ENCODE peak calls at places on chromosomes 7 and 10, in four cellular contexts. One of them, this sample, is unnamed. For H3K27me3, the result is how much of the 10 kb centered on the place peaks cover.

GRCh38 chr10:26697922-26698608 is 564 bp downstream of the PDSS1 start:
- DNase-seq in ascending aorta: no peak
- DNase-seq in upper lobe of right lung: no peak
- DNase-seq in endothelial cell of umbilical vein: peak
- DNase-seq in this sample: no peak

GRCh38 chr10:77531441-77532001 is 106.1 kb downstream of the KCNMA1 start:
- DNase-seq in ascending aorta: peak
- DNase-seq in upper lobe of right lung: no peak
- DNase-seq in endothelial cell of umbilical vein: peak
- DNase-seq in this sample: no peak

GRCh38 chr10:76432274-76433012 is 1001.0 kb downstream of the LRMDA start:
- DNase-seq in ascending aorta: peak
- DNase-seq in upper lobe of right lung: no peak
- DNase-seq in endothelial cell of umbilical vein: no peak
- DNase-seq in this sample: no peak

GRCh38 chr10:81564143-81564542 is 310.9 kb upstream of the NRG3 start:
- DNase-seq in ascending aorta: no peak
- DNase-seq in upper lobe of right lung: no peak
- DNase-seq in endothelial cell of umbilical vein: no peak
- DNase-seq in this sample: no peak

GRCh38 chr7:29239638-29240037 is 45.1 kb downstream of the CHN2 start:
- DNase-seq in ascending aorta: no peak
- DNase-seq in upper lobe of right lung: no peak
- DNase-seq in endothelial cell of umbilical vein: no peak
- DNase-seq in this sample: no peak

GRCh38 chr7:94440460-94441039 is 45.9 kb downstream of the COL1A2 start:
- DNase-seq in ascending aorta: no peak
- DNase-seq in upper lobe of right lung: no peak
- DNase-seq in endothelial cell of umbilical vein: no peak
- DNase-seq in this sample: no peak

GRCh38 chr10:97222346-97222961 is 36.7 kb upstream of the SLIT1 start:
- DNase-seq in ascending aorta: no peak
- DNase-seq in upper lobe of right lung: no peak
- DNase-seq in endothelial cell of umbilical vein: no peak
- DNase-seq in this sample: no peak

GRCh38 chr7:91079491-91079890 is 184.7 kb upstream of the FZD1 start:
- DNase-seq in ascending aorta: no peak
- DNase-seq in upper lobe of right lung: no peak
- DNase-seq in endothelial cell of umbilical vein: no peak
- DNase-seq in this sample: no peak

GRCh38 chr7:103718482-103719415 is 270.7 kb downstream of the RELN start:
- DNase-seq in ascending aorta: no peak
- DNase-seq in upper lobe of right lung: no peak
- DNase-seq in endothelial cell of umbilical vein: peak
- DNase-seq in this sample: no peak

GRCh38 chr10:5975641-5976473 is 1.5 kb downstream of the IL15RA start:
- DNase-seq in ascending aorta: peak
- DNase-seq in upper lobe of right lung: no peak
- DNase-seq in endothelial cell of umbilical vein: peak
- DNase-seq in this sample: peak

GRCh38 chr7:77699056-77699455 is 2.8 kb downstream of the RSBN1L start:
- DNase-seq in ascending aorta: no peak
- DNase-seq in upper lobe of right lung: no peak
- DNase-seq in endothelial cell of umbilical vein: peak
- DNase-seq in this sample: no peak

GRCh38 chr7:151435103-151435916 is 4.6 kb downstream of the CRYGN start:
- DNase-seq in ascending aorta: no peak
- DNase-seq in upper lobe of right lung: peak
- DNase-seq in endothelial cell of umbilical vein: no peak
- DNase-seq in this sample: no peak

GRCh38 chr10:71406878-71407277 is 10.2 kb downstream of the CDH23 start:
- DNase-seq in ascending aorta: no peak
- DNase-seq in upper lobe of right lung: no peak
- DNase-seq in endothelial cell of umbilical vein: no peak
- DNase-seq in this sample: no peak

GRCh38 chr7:11237742-11238141 is 264.1 kb downstream of the PHF14 start:
- DNase-seq in ascending aorta: no peak
- DNase-seq in upper lobe of right lung: no peak
- DNase-seq in endothelial cell of umbilical vein: no peak
- DNase-seq in this sample: no peak

GRCh38 chr7:138186951-138187351 is 110.7 kb downstream of the AKR1D1 start:
- DNase-seq in ascending aorta: no peak
- DNase-seq in upper lobe of right lung: no peak
- DNase-seq in endothelial cell of umbilical vein: peak
- DNase-seq in this sample: no peak

GRCh38 chr10:111998728-111999127 is 184.8 kb downstream of the GPAM start:
- DNase-seq in ascending aorta: no peak
- DNase-seq in upper lobe of right lung: no peak
- DNase-seq in endothelial cell of umbilical vein: no peak
- DNase-seq in this sample: no peak

GRCh38 chr10:128008521-128009250 is 101.8 kb downstream of the PTPRE start:
- DNase-seq in ascending aorta: no peak
- DNase-seq in upper lobe of right lung: peak
- DNase-seq in endothelial cell of umbilical vein: no peak
- DNase-seq in this sample: no peak

GRCh38 chr10:112389147-112389822 is 15.4 kb downstream of the ACSL5 start:
- DNase-seq in ascending aorta: no peak
- DNase-seq in upper lobe of right lung: no peak
- DNase-seq in endothelial cell of umbilical vein: peak
- DNase-seq in this sample: no peak

GRCh38 chr7:30472771-30473392 is 5.7 kb downstream of the NOD1 start:
- DNase-seq in ascending aorta: peak
- DNase-seq in upper lobe of right lung: no peak
- DNase-seq in endothelial cell of umbilical vein: peak
- DNase-seq in this sample: no peak

GRCh38 chr7:91718071-91718470 is 162.4 kb downstream of the MTERF1 start:
- DNase-seq in ascending aorta: no peak
- DNase-seq in upper lobe of right lung: no peak
- DNase-seq in endothelial cell of umbilical vein: no peak
- DNase-seq in this sample: no peak

GRCh38 chr10:105952153-105952552 is 1212.4 kb downstream of the SORCS1 start:
- DNase-seq in ascending aorta: no peak
- DNase-seq in upper lobe of right lung: no peak
- DNase-seq in endothelial cell of umbilical vein: no peak
- DNase-seq in this sample: no peak

GRCh38 chr7:50864694-50865093 is 82.0 kb upstream of the GRB10 start:
- DNase-seq in ascending aorta: no peak
- DNase-seq in upper lobe of right lung: no peak
- DNase-seq in endothelial cell of umbilical vein: no peak
- DNase-seq in this sample: no peak

GRCh38 chr10:107727762-107728317 is 563.3 kb upstream of the SORCS1 start:
- DNase-seq in ascending aorta: no peak
- DNase-seq in upper lobe of right lung: no peak
- DNase-seq in endothelial cell of umbilical vein: no peak
- DNase-seq in this sample: no peak

GRCh38 chr7:23472974-23473847 is 2.9 kb upstream of the IGF2BP3 start:
- DNase-seq in ascending aorta: no peak
- DNase-seq in upper lobe of right lung: no peak
- DNase-seq in endothelial cell of umbilical vein: peak
- DNase-seq in this sample: no peak

GRCh38 chr7:155993420-155994252 is 181.4 kb upstream of the SHH start:
- DNase-seq in ascending aorta: no peak
- DNase-seq in upper lobe of right lung: peak
- DNase-seq in endothelial cell of umbilical vein: no peak
- DNase-seq in this sample: no peak

GRCh38 chr7:90738249-90738648 is 142.1 kb downstream of the CDK14 start:
- DNase-seq in ascending aorta: no peak
- DNase-seq in upper lobe of right lung: no peak
- DNase-seq in endothelial cell of umbilical vein: no peak
- DNase-seq in this sample: no peak

GRCh38 chr7:19558527-19558926 is 150.3 kb downstream of the POLR1F start:
- DNase-seq in ascending aorta: no peak
- DNase-seq in upper lobe of right lung: no peak
- DNase-seq in endothelial cell of umbilical vein: no peak
- DNase-seq in this sample: no peak

GRCh38 chr7:916291-916941 is 38.1 kb downstream of the ADAP1 start:
- DNase-seq in ascending aorta: peak
- DNase-seq in upper lobe of right lung: peak
- DNase-seq in endothelial cell of umbilical vein: no peak
- DNase-seq in this sample: no peak

GRCh38 chr7:94311545-94311944 is 83.2 kb upstream of the COL1A2 start:
- DNase-seq in ascending aorta: no peak
- DNase-seq in upper lobe of right lung: no peak
- DNase-seq in endothelial cell of umbilical vein: no peak
- DNase-seq in this sample: no peak

GRCh38 chr10:113026679-113027078 is 76.6 kb downstream of the TCF7L2 start:
- DNase-seq in ascending aorta: no peak
- DNase-seq in upper lobe of right lung: no peak
- DNase-seq in endothelial cell of umbilical vein: peak
- DNase-seq in this sample: no peak

GRCh38 chr7:15889501-15889900 is 203.0 kb upstream of the MEOX2 start:
- DNase-seq in ascending aorta: no peak
- DNase-seq in upper lobe of right lung: no peak
- DNase-seq in endothelial cell of umbilical vein: peak
- DNase-seq in this sample: no peak

DNA sequence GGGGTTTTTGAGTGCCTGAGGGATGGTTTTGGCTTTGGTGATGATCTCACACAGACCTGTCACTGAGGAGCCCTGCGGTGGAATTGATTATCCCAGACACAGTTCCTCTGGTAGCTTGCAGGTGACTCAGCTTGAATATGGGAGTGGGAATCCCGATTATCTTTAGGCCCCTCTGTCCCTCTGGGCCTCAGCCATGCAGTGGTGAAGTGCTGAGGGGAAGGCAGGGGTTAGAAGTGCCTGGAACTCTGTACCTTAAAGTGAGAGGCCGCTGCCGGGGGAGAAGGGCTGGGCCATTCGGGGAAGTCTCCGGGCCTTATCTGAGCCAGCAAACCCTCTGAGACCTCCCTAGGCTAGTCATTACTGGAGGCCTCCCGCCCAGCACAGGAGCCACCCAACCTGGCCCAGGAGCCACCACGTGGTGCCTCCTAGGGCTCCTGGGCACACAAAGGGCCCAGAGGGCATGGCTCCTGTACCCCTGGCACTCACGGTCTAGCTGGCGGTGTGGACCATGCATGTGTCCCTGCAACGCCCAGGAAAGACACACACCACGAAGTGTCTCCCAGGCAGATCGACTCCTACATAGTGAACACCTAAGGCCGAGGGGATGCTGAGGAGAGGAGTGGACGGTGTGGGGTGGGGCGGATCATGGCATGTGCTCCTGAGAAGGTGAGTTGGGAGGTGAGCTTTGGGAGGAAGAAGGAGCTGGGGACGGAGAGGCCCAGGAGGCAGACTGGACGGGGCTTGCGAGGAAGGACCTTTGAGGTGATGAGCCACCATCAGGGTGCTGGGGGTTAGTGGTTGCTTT is 56.2 kb downstream of the HK1 start:
- DNase-seq in ascending aorta: no peak
- DNase-seq in upper lobe of right lung: no peak
- DNase-seq in endothelial cell of umbilical vein: no peak
- DNase-seq in this sample: no peak
- H3K27ac ChIP-seq in ascending aorta: peak
- H3K27ac ChIP-seq in upper lobe of right lung: peak
- H3K27ac ChIP-seq in endothelial cell of umbilical vein: no peak
- H3K27ac ChIP-seq in this sample: no peak

GRCh38 chr10:42428534-42428933 is 209.8 kb downstream of the ZNF33B start:
- DNase-seq in ascending aorta: no peak
- DNase-seq in upper lobe of right lung: no peak
- DNase-seq in endothelial cell of umbilical vein: no peak
- DNase-seq in this sample: no peak
- TF ChIP-seq CTCF in ascending aorta: no peak
- TF ChIP-seq CTCF in upper lobe of right lung: peak
- TF ChIP-seq CTCF in endothelial cell of umbilical vein: no peak
- TF ChIP-seq CTCF in this sample: no peak

GRCh38 chr10:58515296-58515956 is 2.8 kb downstream of the BICC1 start:
- DNase-seq in ascending aorta: no peak
- DNase-seq in upper lobe of right lung: no peak
- DNase-seq in endothelial cell of umbilical vein: no peak
- DNase-seq in this sample: no peak
- H3K27me3 ChIP-seq in ascending aorta: under half
- H3K27me3 ChIP-seq in upper lobe of right lung: under half
- H3K27me3 ChIP-seq in endothelial cell of umbilical vein: under half
- H3K27me3 ChIP-seq in this sample: half or more

GRCh38 chr10:93028881-93029280 is 31.7 kb upstream of the CYP26C1 start:
- DNase-seq in ascending aorta: no peak
- DNase-seq in upper lobe of right lung: no peak
- DNase-seq in endothelial cell of umbilical vein: no peak
- DNase-seq in this sample: no peak

GRCh38 chr10:93023013-93023650 is 37.5 kb upstream of the CYP26C1 start:
- DNase-seq in ascending aorta: no peak
- DNase-seq in upper lobe of right lung: no peak
- DNase-seq in endothelial cell of umbilical vein: no peak
- DNase-seq in this sample: no peak

GRCh38 chr10:93030409-93030808 is 30.2 kb upstream of the CYP26C1 start:
- DNase-seq in ascending aorta: no peak
- DNase-seq in upper lobe of right lung: no peak
- DNase-seq in endothelial cell of umbilical vein: peak
- DNase-seq in this sample: no peak

GRCh38 chr10:93027508-93027907 is 33.1 kb upstream of the CYP26C1 start:
- DNase-seq in ascending aorta: no peak
- DNase-seq in upper lobe of right lung: no peak
- DNase-seq in endothelial cell of umbilical vein: no peak
- DNase-seq in this sample: no peak

GRCh38 chr10:93026072-93026471 is 34.5 kb upstream of the CYP26C1 start:
- DNase-seq in ascending aorta: no peak
- DNase-seq in upper lobe of right lung: no peak
- DNase-seq in endothelial cell of umbilical vein: no peak
- DNase-seq in this sample: no peak
- H3K27ac ChIP-seq in ascending aorta: no peak
- H3K27ac ChIP-seq in upper lobe of right lung: no peak
- H3K27ac ChIP-seq in endothelial cell of umbilical vein: no peak
- H3K27ac ChIP-seq in this sample: no peak

DNA sequence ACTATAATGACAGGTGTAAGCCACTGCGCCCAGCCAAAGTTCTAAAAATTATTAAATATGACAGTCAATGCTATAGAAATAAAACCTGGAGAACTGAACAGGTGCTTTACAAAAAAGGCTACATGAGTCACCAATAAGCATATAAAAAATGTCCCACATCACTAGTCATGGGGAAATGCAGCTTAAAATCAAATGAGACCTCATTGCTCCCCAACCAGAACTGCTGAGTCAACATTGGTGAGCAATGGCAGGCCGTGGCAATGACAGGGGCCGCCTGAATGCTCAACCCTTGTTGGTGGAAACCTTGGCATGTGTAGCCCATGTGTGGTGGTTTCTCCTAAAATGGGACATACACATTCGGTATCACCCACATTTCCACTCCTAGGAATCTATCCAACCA is 352.3 kb upstream of the KLF6 start:
- DNase-seq in ascending aorta: no peak
- DNase-seq in upper lobe of right lung: no peak
- DNase-seq in endothelial cell of umbilical vein: no peak
- DNase-seq in this sample: no peak
- TF ChIP-seq CTCF in ascending aorta: no peak
- TF ChIP-seq CTCF in upper lobe of right lung: no peak
- TF ChIP-seq CTCF in endothelial cell of umbilical vein: no peak
- TF ChIP-seq CTCF in this sample: no peak